ENCODE peak calls at places on chromosomes 1 and 21, in eight cellular contexts. D is PC-3, C is GM12878, K is endothelial cell of umbilical vein, R is MM.1S, E is GM23338, J is HCT116, B is A673. H is an unnamed sample.

GRCh38 chr1:178772952-178773351 is 47.9 kb downstream of the RALGPS2 start:
- DNase-seq in D (no peak), C (no peak), K (no peak), R (no peak), E (no peak), J (no peak), B (no peak), H (no peak)

GRCh38 chr1:147771216-147772125 is 11.1 kb upstream of the GJA5 start:
- DNase-seq in D (peak; percentile 72), C (no peak), K (no peak), R (no peak), E (no peak), J (no peak), B (no peak), H (no peak)

GRCh38 chr21:29091032-29091431 is 17.6 kb upstream of the CCT8 start:
- DNase-seq in D (peak; percentile 84), C (no peak), K (peak; percentile 63), R (no peak), E (no peak), J (no peak), B (no peak), H (no peak)

GRCh38 chr1:36842448-36842847 is 191.9 kb downstream of the GRIK3 start:
- DNase-seq in D (no peak), C (no peak), K (no peak), R (no peak), E (no peak), J (no peak), B (no peak), H (no peak)

GRCh38 chr21:17925900-17926299 is 106.7 kb upstream of the C21orf91 start:
- DNase-seq in D (peak; percentile 50), C (no peak), K (peak; percentile 17), R (peak; percentile 63), E (peak; percentile 43), J (no peak), B (peak; percentile 26), H (peak; percentile 27)

GRCh38 chr1:61742620-61743431 is 546 bp downstream of the PATJ start:
- DNase-seq in D (peak; percentile 34), C (no peak), K (peak; percentile 49), R (no peak), E (peak; percentile 63), J (no peak), B (peak; percentile 27), H (peak; percentile 72)

GRCh38 chr21:35400233-35400939 is 351.3 kb upstream of the RUNX1 start:
- DNase-seq in D (peak; percentile 90), C (peak; percentile 19), K (peak; percentile 73), R (peak; percentile 89), E (peak; percentile 71), J (peak; percentile 81), B (no peak), H (peak; percentile 36)

GRCh38 chr1:154551474-154551873 is 7.0 kb downstream of the UBE2Q1 start:
- DNase-seq in D (no peak), C (no peak), K (no peak), R (no peak), E (no peak), J (no peak), B (no peak), H (no peak)

GRCh38 chr21:34695434-34695833 is 26.6 kb downstream of the CLIC6 start:
- DNase-seq in D (no peak), C (peak; percentile 75), K (no peak), R (peak; percentile 44), E (no peak), J (no peak), B (no peak), H (no peak)

GRCh38 chr1:63928197-63929105 is 154.6 kb downstream of the ROR1 start:
- DNase-seq in D (no peak), C (no peak), K (no peak), R (no peak), E (no peak), J (no peak), B (no peak), H (no peak)

GRCh38 chr1:42737986-42738677 is 1.9 kb downstream of the CLDN19 start:
- DNase-seq in D (no peak), C (no peak), K (no peak), R (no peak), E (no peak), J (no peak), B (no peak), H (no peak)

GRCh38 chr1:64073705-64074104 is 129.7 kb upstream of the UBE2U start:
- DNase-seq in D (no peak), C (no peak), K (no peak), R (no peak), E (no peak), J (no peak), B (peak; percentile 11), H (peak; percentile 49)

GRCh38 chr1:116911166-116911553 is 1.4 kb downstream of the PTGFRN start:
- DNase-seq in D (no peak), C (no peak), K (no peak), R (no peak), E (no peak), J (no peak), B (no peak), H (peak; percentile 26)

GRCh38 chr1:221335161-221336101 is 406.5 kb downstream of the DUSP10 start:
- DNase-seq in D (peak; percentile 53), C (no peak), K (no peak), R (no peak), E (no peak), J (no peak), B (no peak), H (peak; percentile 57)

GRCh38 chr1:51666463-51666862 is 49.6 kb downstream of the OSBPL9 start:
- DNase-seq in D (no peak), C (no peak), K (no peak), R (no peak), E (no peak), J (no peak), B (no peak), H (no peak)

GRCh38 chr1:5388622-5389021 is 603.6 kb downstream of the NPHP4 start:
- DNase-seq in D (no peak), C (no peak), K (no peak), R (no peak), E (no peak), J (no peak), B (peak; percentile 1), H (peak; percentile 26)

DNA sequence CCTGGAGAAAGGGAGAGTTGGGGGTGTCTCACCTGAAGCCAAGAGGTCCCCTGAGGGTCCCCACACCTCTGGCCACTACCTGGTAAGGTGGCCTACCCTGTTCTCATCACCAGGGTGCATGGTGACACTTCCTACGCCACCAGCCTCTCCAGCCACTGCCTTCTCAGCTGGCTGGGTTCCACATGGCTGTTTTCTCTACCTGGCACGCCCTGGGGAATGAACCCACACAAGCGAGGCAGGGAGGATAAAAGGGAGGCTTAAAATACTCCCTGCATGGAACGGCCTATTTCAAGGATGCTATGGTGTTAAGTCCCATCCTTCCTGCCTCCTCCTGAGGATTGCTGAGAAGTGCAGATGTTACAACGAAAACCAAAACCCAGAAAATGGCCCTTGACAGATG is 84.7 kb downstream of the PIK3CD start:
- DNase-seq in D (no peak), C (no peak), K (no peak), R (no peak), E (no peak), J (no peak), B (no peak), H (no peak)
- H3K36me3 ChIP-seq in D (peaks cover 69% of the 10 kb centered on the region), C (peaks cover 39% of the 10 kb centered on the region), K (peaks cover 9% of the 10 kb centered on the region), R (peaks cover 4% of the 10 kb centered on the region), E (peaks cover 42% of the 10 kb centered on the region), J (peaks cover 62% of the 10 kb centered on the region), B (peaks cover 70% of the 10 kb centered on the region), H (peaks cover 4% of the 10 kb centered on the region)

DNA sequence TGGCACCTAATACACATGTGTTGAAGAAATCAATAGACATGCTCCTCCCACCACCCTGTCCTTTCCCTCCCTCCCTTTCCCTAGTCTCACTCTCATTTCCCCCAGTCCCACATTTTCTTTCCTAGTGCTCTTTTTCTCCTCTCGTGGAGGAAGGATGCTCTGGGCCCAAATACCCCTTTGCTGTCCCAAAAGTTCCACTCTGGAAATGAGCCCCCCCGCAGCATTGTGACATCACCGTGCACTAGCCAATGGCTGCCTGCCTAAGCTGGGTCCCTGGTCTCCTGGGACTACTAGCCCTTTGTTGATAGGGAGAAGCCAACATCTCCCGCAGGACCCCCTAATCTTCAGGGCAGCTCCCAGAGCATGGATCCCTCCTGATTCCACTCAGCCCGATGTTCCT is at the start of gene UBL4B:
- DNase-seq in D (no peak), C (no peak), K (no peak), R (no peak), E (no peak), J (no peak), B (no peak), H (no peak)
- TF ChIP-seq EZH2 in D (no peak), C (no peak), K (no peak), R (no peak), E (no peak), J (no peak), B (no peak), H (no peak)

GRCh38 chr1:23741609-23742008 is 1.7 kb upstream of the ELOA start:
- DNase-seq in D (no peak), C (no peak), K (no peak), R (no peak), E (no peak), J (no peak), B (no peak), H (no peak)

GRCh38 chr1:23747947-23748346 is 4.7 kb downstream of the ELOA start:
- DNase-seq in D (no peak), C (no peak), K (no peak), R (no peak), E (no peak), J (no peak), B (no peak), H (no peak)

GRCh38 chr1:23742670-23743286 is 493 bp upstream of the ELOA start:
- DNase-seq in D (peak; percentile 13), C (no peak), K (peak; percentile 47), R (no peak), E (peak; percentile 75), J (no peak), B (peak; percentile 6), H (no peak)

GRCh38 chr1:23743287-23744052 is at the start of gene ELOA:
- DNase-seq in D (peak; percentile 65), C (no peak), K (peak; percentile 56), R (peak; percentile 81), E (peak; percentile 92), J (no peak), B (peak; percentile 84), H (peak; percentile 91)

DNA sequence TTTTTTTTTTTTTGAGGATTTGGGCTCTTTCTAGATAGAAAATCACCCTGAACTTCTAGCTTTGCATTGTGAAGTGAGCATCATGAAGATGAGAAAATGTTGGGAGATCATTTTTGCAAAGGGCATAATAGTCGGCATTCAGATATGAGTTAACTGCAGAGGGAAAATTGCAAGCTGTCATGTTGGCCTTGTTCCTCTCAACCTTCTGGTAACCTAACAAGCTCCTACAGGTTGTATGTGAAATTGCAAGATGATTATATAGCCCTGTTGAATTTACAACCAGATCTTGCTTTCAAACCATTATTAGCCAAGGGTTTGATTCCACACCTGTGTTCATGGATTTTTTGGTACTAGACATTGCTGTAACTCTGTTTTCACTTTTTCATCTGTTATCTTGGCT is 2.2 kb downstream of the ELOA start:
- DNase-seq in D (peak; percentile 52), C (no peak), K (peak; percentile 18), R (peak; percentile 71), E (peak; percentile 41), J (peak; percentile 24), B (peak; percentile 47), H (peak; percentile 15)
- TF ChIP-seq CTCF in D (peak; percentile 47), C (peak; percentile 63), K (peak; percentile 30), R (peak; percentile 45), E (peak; percentile 38), J (peak; percentile 44), B (peak; percentile 33), H (peak; percentile 42)

DNA sequence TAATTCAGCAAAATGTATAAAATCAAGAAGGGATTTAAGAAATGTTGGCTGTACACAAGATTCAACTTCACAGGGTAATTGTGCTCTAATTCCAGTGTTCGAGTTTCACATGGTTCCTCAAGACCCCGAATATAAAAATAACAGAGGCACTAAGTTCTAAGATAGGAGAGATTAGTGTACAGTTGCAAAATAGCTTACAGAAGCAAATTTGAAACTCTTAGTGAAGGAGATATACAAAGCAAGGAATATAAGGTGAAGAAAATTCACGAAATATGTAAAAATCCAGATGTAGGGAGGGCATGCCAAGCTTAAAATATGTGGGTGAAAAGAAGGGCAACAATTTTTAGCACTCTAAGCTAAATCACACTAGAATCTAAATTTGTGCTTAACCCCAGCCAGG is 29.4 kb downstream of the TOR1AIP2 start:
- DNase-seq in D (no peak), C (no peak), K (no peak), R (no peak), E (no peak), J (no peak), B (no peak), H (no peak)
- H3K36me3 ChIP-seq in D (peaks cover 4% of the 10 kb centered on the region), C (peaks cover 5% of the 10 kb centered on the region), K (peaks cover 13% of the 10 kb centered on the region), R (peaks cover 4% of the 10 kb centered on the region), E (peaks cover 21% of the 10 kb centered on the region), J (peaks cover 14% of the 10 kb centered on the region), B (peaks cover 77% of the 10 kb centered on the region), H (peaks cover 20% of the 10 kb centered on the region)